ENCODE peak calls at places on chromosomes 16 and 17, in nine cellular contexts. Y is Peyer's patch, B is aorta, K is colonic mucosa, D is PC-9, X is PC-3, L is gastrocnemius medialis, V is mesenchymal stem cell, P is small intestine. N is an unnamed sample. For H3K9me3 and H3K4me1, the result is how much of the 10 kb centered on the place peaks cover.

GRCh38 chr16:30539000-30539964 is 4.6 kb upstream of the ZNF747 start:
- DNase-seq in V (no peak), L (no peak), Y (no peak), B (no peak), P (no peak), D (no peak), K (no peak), X (no peak), N (no peak)

GRCh38 chr16:52498640-52499039 is 48.3 kb downstream of the TOX3 start:
- DNase-seq in Y (no peak), B (no peak), X (no peak), D (no peak), V (no peak), L (no peak), P (no peak), K (peak), N (no peak)

GRCh38 chr17:72192409-72193192 is 71.8 kb downstream of the SOX9 start:
- DNase-seq in B (peak), L (no peak), V (peak), X (peak), K (no peak), D (peak), P (no peak), Y (no peak), N (no peak)

GRCh38 chr17:305090-305976 is 47.3 kb downstream of the RPH3AL start:
- DNase-seq in P (peak), B (peak), D (peak), V (no peak), K (peak), L (no peak), X (peak), Y (no peak), N (no peak)

GRCh38 chr17:17088511-17089205 is 46.4 kb downstream of the MPRIP start:
- DNase-seq in K (no peak), V (no peak), P (no peak), X (no peak), L (no peak), B (peak), Y (peak), D (no peak), N (no peak)

GRCh38 chr16:10039220-10040096 is 142.8 kb downstream of the GRIN2A start:
- DNase-seq in P (no peak), X (no peak), K (no peak), Y (no peak), L (no peak), V (peak), B (no peak), D (no peak), N (no peak)

GRCh38 chr16:82900611-82901010 is 273.8 kb downstream of the CDH13 start:
- DNase-seq in D (no peak), V (no peak), P (no peak), X (no peak), L (no peak), B (no peak), Y (no peak), K (no peak), N (no peak)

GRCh38 chr17:56602292-56603130 is 9.0 kb downstream of the NOG start:
- DNase-seq in P (peak), X (no peak), V (no peak), Y (no peak), K (no peak), L (no peak), D (no peak), B (no peak), N (no peak)

GRCh38 chr17:44216173-44216572 is 3.3 kb downstream of the UBTF start:
- DNase-seq in Y (peak), D (no peak), P (no peak), X (no peak), B (no peak), K (no peak), V (no peak), L (no peak), N (no peak)

GRCh38 chr16:1789643-1790045 is 3.9 kb downstream of the IGFALS start:
- DNase-seq in X (no peak), D (no peak), L (no peak), V (no peak), Y (no peak), P (no peak), K (peak), B (peak), N (no peak)

GRCh38 chr17:77313831-77314230 is 173.1 kb downstream of the SEC14L1 start:
- DNase-seq in K (no peak), Y (peak), D (no peak), B (peak), V (no peak), X (no peak), L (no peak), P (no peak), N (no peak)

GRCh38 chr17:48132375-48132774 is 24.8 kb downstream of the SNX11 start:
- DNase-seq in V (no peak), D (no peak), B (no peak), Y (peak), L (no peak), P (no peak), X (no peak), K (no peak), N (no peak)

GRCh38 chr16:84421081-84421937 is 53.0 kb downstream of the ATP2C2 start:
- DNase-seq in L (no peak), P (no peak), K (no peak), Y (no peak), X (no peak), V (no peak), D (no peak), B (no peak), N (no peak)

GRCh38 chr16:22782299-22782698 is 31.7 kb upstream of the HS3ST2 start:
- DNase-seq in Y (no peak), D (no peak), V (no peak), P (no peak), K (no peak), B (peak), X (no peak), L (no peak), N (no peak)

GRCh38 chr17:82949984-82950383 is 110.2 kb upstream of the ZNF750 start:
- DNase-seq in B (no peak), X (no peak), L (no peak), K (no peak), D (no peak), P (no peak), V (no peak), Y (no peak), N (no peak)
- H3K9me3 ChIP-seq in B (under half), X (under half), L (under half), K (under half), D (under half), P (under half), V (half or more), Y (under half), N (under half)

GRCh38 chr16:69217433-69217832 is 30.5 kb downstream of the SNTB2 start:
- DNase-seq in P (peak), B (no peak), L (no peak), K (no peak), D (peak), Y (no peak), V (peak), X (peak), N (no peak)
- H3K4me1 ChIP-seq in P (under half), B (under half), L (under half), K (under half), D (under half), Y (under half), V (under half), X (under half), N (under half)

GRCh38 chr17:5380491-5381135 is 38.8 kb downstream of the NUP88 start:
- DNase-seq in K (no peak), V (no peak), Y (no peak), L (no peak), X (no peak), B (no peak), P (no peak), D (no peak), N (no peak)
- H3K9me3 ChIP-seq in K (under half), V (under half), Y (under half), L (under half), X (under half), B (under half), P (under half), D (under half), N (under half)

GRCh38 chr16:67879936-67880335 is 4.7 kb upstream of the NRN1L start:
- DNase-seq in P (no peak), D (no peak), V (no peak), Y (no peak), X (no peak), K (no peak), L (no peak), B (no peak), N (no peak)

GRCh38 chr16:67878846-67879245 is 5.8 kb upstream of the NRN1L start:
- DNase-seq in P (no peak), L (no peak), B (no peak), X (no peak), D (no peak), K (no peak), Y (no peak), V (no peak), N (no peak)

GRCh38 chr16:67879462-67879861 is 5.2 kb upstream of the NRN1L start:
- DNase-seq in K (no peak), X (no peak), D (no peak), L (no peak), B (no peak), V (no peak), Y (no peak), P (no peak), N (no peak)

GRCh38 chr16:67881557-67882220 is 3.0 kb upstream of the NRN1L start:
- DNase-seq in B (no peak), D (no peak), V (no peak), P (no peak), X (no peak), Y (no peak), L (peak), K (no peak), N (no peak)

GRCh38 chr16:67880584-67880983 is 4.1 kb upstream of the NRN1L start:
- DNase-seq in B (no peak), V (no peak), K (no peak), P (no peak), D (no peak), L (no peak), X (no peak), Y (no peak), N (no peak)
- H3K4me1 ChIP-seq in B (under half), V (under half), K (under half), P (under half), D (under half), L (half or more), X (under half), Y (under half), N (under half)

GRCh38 chr16:35201151-35201550 is 1741.7 kb downstream of the TP53TG3F start:
- DNase-seq in P (no peak), D (no peak), V (no peak), K (no peak), Y (no peak), X (no peak), B (no peak), L (no peak), N (no peak)

GRCh38 chr16:35208001-35208935 is 1748.9 kb downstream of the TP53TG3F start:
- DNase-seq in D (peak), L (no peak), V (no peak), P (no peak), Y (no peak), X (no peak), B (no peak), K (no peak), N (no peak)

GRCh38 chr16:35200662-35201061 is 1741.2 kb downstream of the TP53TG3F start:
- DNase-seq in D (no peak), V (no peak), P (no peak), K (no peak), Y (no peak), X (no peak), B (no peak), L (no peak), N (no peak)

GRCh38 chr16:35207059-35207999 is 1747.9 kb downstream of the TP53TG3F start:
- DNase-seq in B (no peak), K (no peak), L (no peak), D (peak), V (no peak), X (no peak), P (no peak), Y (no peak), N (no peak)

GRCh38 chr16:35203636-35204035 is 1744.2 kb downstream of the TP53TG3F start:
- DNase-seq in B (no peak), P (no peak), D (no peak), V (no peak), Y (no peak), K (no peak), L (no peak), X (no peak), N (no peak)
- H3K9me3 ChIP-seq in B (under half), P (under half), D (under half), V (under half), Y (under half), K (under half), L (under half), X (under half), N (under half)

GRCh38 chr17:67433248-67433924 is 56.3 kb downstream of the PITPNC1 start:
- DNase-seq in K (no peak), V (no peak), X (no peak), P (no peak), L (no peak), D (no peak), Y (no peak), B (no peak), N (no peak)
- H3K4me1 ChIP-seq in K (under half), V (under half), X (under half), P (under half), L (under half), D (under half), Y (under half), B (under half), N (half or more)

GRCh38 chr16:79274197-79274596 is 326.3 kb downstream of the MAF start:
- DNase-seq in D (no peak), K (no peak), L (no peak), V (no peak), P (no peak), B (no peak), Y (no peak), X (no peak), N (no peak)
- H3K9me3 ChIP-seq in D (under half), K (under half), L (under half), V (under half), P (under half), B (under half), Y (under half), X (under half), N (under half)

GRCh38 chr17:64318068-64318467 is 55.0 kb upstream of the TEX2 start:
- DNase-seq in L (no peak), B (no peak), X (no peak), D (no peak), V (no peak), P (no peak), K (no peak), Y (no peak), N (no peak)
- H3K4me1 ChIP-seq in L (under half), B (under half), X (under half), D (under half), V (under half), P (under half), K (under half), Y (under half), N (under half)

N was measured in effector memory CD4-positive, alpha-beta T cell.